ENCODE peak calls at places on chromosomes 16 and 17, in six cellular contexts. One of them, this sample, is unnamed.

GRCh38 chr17:43676471-43676870 is 14.7 kb upstream of the MEOX1 start:
- DNase-seq in HFFc6: no peak
- DNase-seq in GM20000: no peak
- DNase-seq in adrenal gland: no peak
- DNase-seq in astrocyte of the cerebellum: no peak
- DNase-seq in type B pancreatic cell: no peak
- DNase-seq in this sample: no peak

GRCh38 chr17:68101992-68102758 is 66.6 kb downstream of the KPNA2 start:
- DNase-seq in GM20000: peak; percentile 36
- DNase-seq in HFFc6: no peak
- DNase-seq in astrocyte of the cerebellum: no peak
- DNase-seq in type B pancreatic cell: no peak
- DNase-seq in adrenal gland: peak; percentile 26
- DNase-seq in this sample: no peak

GRCh38 chr16:52227851-52228250 is 319.1 kb downstream of the TOX3 start:
- DNase-seq in type B pancreatic cell: no peak
- DNase-seq in HFFc6: no peak
- DNase-seq in adrenal gland: no peak
- DNase-seq in GM20000: no peak
- DNase-seq in astrocyte of the cerebellum: no peak
- DNase-seq in this sample: no peak

GRCh38 chr16:88783391-88784073 is 1.5 kb downstream of the PIEZO1 start:
- DNase-seq in GM20000: no peak
- DNase-seq in HFFc6: no peak
- DNase-seq in astrocyte of the cerebellum: no peak
- DNase-seq in adrenal gland: no peak
- DNase-seq in type B pancreatic cell: no peak
- DNase-seq in this sample: no peak

GRCh38 chr17:17402558-17402957 is 74.2 kb upstream of the MED9 start:
- DNase-seq in GM20000: no peak
- DNase-seq in type B pancreatic cell: no peak
- DNase-seq in astrocyte of the cerebellum: no peak
- DNase-seq in HFFc6: no peak
- DNase-seq in adrenal gland: no peak
- DNase-seq in this sample: no peak

GRCh38 chr16:27529962-27530361 is 19.8 kb downstream of the GTF3C1 start:
- DNase-seq in type B pancreatic cell: no peak
- DNase-seq in astrocyte of the cerebellum: peak; percentile 83
- DNase-seq in adrenal gland: no peak
- DNase-seq in HFFc6: peak; percentile 76
- DNase-seq in GM20000: no peak
- DNase-seq in this sample: no peak

GRCh38 chr16:3879887-3880564 is 487 bp downstream of the CREBBP start:
- DNase-seq in type B pancreatic cell: peak; percentile 75
- DNase-seq in astrocyte of the cerebellum: no peak
- DNase-seq in adrenal gland: peak; percentile 81
- DNase-seq in HFFc6: peak; percentile 32
- DNase-seq in GM20000: peak; percentile 90
- DNase-seq in this sample: peak; percentile 37

GRCh38 chr16:65679785-65680184 is 557.9 kb upstream of the CDH11 start:
- DNase-seq in HFFc6: no peak
- DNase-seq in GM20000: no peak
- DNase-seq in astrocyte of the cerebellum: no peak
- DNase-seq in adrenal gland: no peak
- DNase-seq in type B pancreatic cell: no peak
- DNase-seq in this sample: no peak

GRCh38 chr17:37693328-37693727 is 50.1 kb upstream of the DDX52 start:
- DNase-seq in GM20000: no peak
- DNase-seq in HFFc6: no peak
- DNase-seq in astrocyte of the cerebellum: no peak
- DNase-seq in type B pancreatic cell: no peak
- DNase-seq in adrenal gland: no peak
- DNase-seq in this sample: no peak

GRCh38 chr17:64638552-64639198 is 23.4 kb downstream of the SMURF2 start:
- DNase-seq in GM20000: no peak
- DNase-seq in type B pancreatic cell: no peak
- DNase-seq in adrenal gland: no peak
- DNase-seq in HFFc6: no peak
- DNase-seq in astrocyte of the cerebellum: no peak
- DNase-seq in this sample: no peak

GRCh38 chr17:59534583-59534982 is 30.8 kb upstream of the DHX40 start:
- DNase-seq in HFFc6: no peak
- DNase-seq in type B pancreatic cell: no peak
- DNase-seq in GM20000: no peak
- DNase-seq in astrocyte of the cerebellum: no peak
- DNase-seq in adrenal gland: no peak
- DNase-seq in this sample: no peak

GRCh38 chr17:29579866-29580771 is 9.3 kb downstream of the GIT1 start:
- DNase-seq in astrocyte of the cerebellum: no peak
- DNase-seq in GM20000: peak; percentile 94
- DNase-seq in type B pancreatic cell: peak; percentile 81
- DNase-seq in HFFc6: peak; percentile 76
- DNase-seq in adrenal gland: peak; percentile 85
- DNase-seq in this sample: peak; percentile 87

GRCh38 chr17:56983380-56983779 is 5.4 kb downstream of the SCPEP1 start:
- DNase-seq in astrocyte of the cerebellum: no peak
- DNase-seq in HFFc6: no peak
- DNase-seq in type B pancreatic cell: no peak
- DNase-seq in GM20000: no peak
- DNase-seq in adrenal gland: no peak
- DNase-seq in this sample: no peak

GRCh38 chr17:45305532-45306087 is 11.2 kb downstream of the MAP3K14 start:
- DNase-seq in adrenal gland: no peak
- DNase-seq in astrocyte of the cerebellum: no peak
- DNase-seq in type B pancreatic cell: no peak
- DNase-seq in GM20000: no peak
- DNase-seq in HFFc6: peak; percentile 47
- DNase-seq in this sample: no peak

GRCh38 chr17:28379814-28380571 is 8.5 kb downstream of the SARM1 start:
- DNase-seq in GM20000: no peak
- DNase-seq in type B pancreatic cell: no peak
- DNase-seq in adrenal gland: no peak
- DNase-seq in astrocyte of the cerebellum: no peak
- DNase-seq in HFFc6: peak; percentile 95
- DNase-seq in this sample: no peak

GRCh38 chr16:1078579-1079021 is 6.1 kb downstream of the SSTR5 start:
- DNase-seq in astrocyte of the cerebellum: peak; percentile 3
- DNase-seq in HFFc6: peak; percentile 49
- DNase-seq in type B pancreatic cell: no peak
- DNase-seq in GM20000: no peak
- DNase-seq in adrenal gland: peak; percentile 90
- DNase-seq in this sample: no peak

GRCh38 chr16:87437911-87438610 is 45.9 kb downstream of the MAP1LC3B start:
- DNase-seq in GM20000: no peak
- DNase-seq in HFFc6: no peak
- DNase-seq in adrenal gland: no peak
- DNase-seq in type B pancreatic cell: no peak
- DNase-seq in astrocyte of the cerebellum: no peak
- DNase-seq in this sample: no peak

GRCh38 chr17:50199651-50200446 is 1.6 kb downstream of the COL1A1 start:
- DNase-seq in GM20000: peak; percentile 88
- DNase-seq in type B pancreatic cell: peak; percentile 86
- DNase-seq in astrocyte of the cerebellum: peak; percentile 98
- DNase-seq in adrenal gland: peak; percentile 82
- DNase-seq in HFFc6: peak; percentile 93
- DNase-seq in this sample: peak; percentile 71

GRCh38 chr17:50067996-50068395 is 12.1 kb downstream of the ITGA3 start:
- DNase-seq in type B pancreatic cell: no peak
- DNase-seq in astrocyte of the cerebellum: no peak
- DNase-seq in HFFc6: no peak
- DNase-seq in adrenal gland: no peak
- DNase-seq in GM20000: no peak
- DNase-seq in this sample: no peak

GRCh38 chr17:61997649-61998048 is 67.4 kb downstream of the MED13 start:
- DNase-seq in type B pancreatic cell: no peak
- DNase-seq in astrocyte of the cerebellum: peak; percentile 49
- DNase-seq in HFFc6: peak; percentile 75
- DNase-seq in GM20000: no peak
- DNase-seq in adrenal gland: no peak
- DNase-seq in this sample: no peak

GRCh38 chr16:54517181-54517580 is 230.6 kb upstream of the IRX3 start:
- DNase-seq in GM20000: no peak
- DNase-seq in type B pancreatic cell: no peak
- DNase-seq in adrenal gland: no peak
- DNase-seq in HFFc6: no peak
- DNase-seq in astrocyte of the cerebellum: no peak
- DNase-seq in this sample: no peak

GRCh38 chr16:87496101-87496801 is 3.4 kb upstream of the ZCCHC14 start:
- DNase-seq in adrenal gland: no peak
- DNase-seq in HFFc6: no peak
- DNase-seq in GM20000: peak; percentile 56
- DNase-seq in astrocyte of the cerebellum: no peak
- DNase-seq in type B pancreatic cell: no peak
- DNase-seq in this sample: no peak

GRCh38 chr16:10729649-10730048 is 14.0 kb upstream of the NUBP1 start:
- DNase-seq in type B pancreatic cell: no peak
- DNase-seq in GM20000: no peak
- DNase-seq in adrenal gland: peak; percentile 86
- DNase-seq in astrocyte of the cerebellum: no peak
- DNase-seq in HFFc6: peak; percentile 41
- DNase-seq in this sample: no peak

GRCh38 chr17:50359998-50360461 is 13.0 kb downstream of the MRPL27 start:
- DNase-seq in GM20000: no peak
- DNase-seq in astrocyte of the cerebellum: no peak
- DNase-seq in type B pancreatic cell: no peak
- DNase-seq in HFFc6: no peak
- DNase-seq in adrenal gland: no peak
- DNase-seq in this sample: no peak

GRCh38 chr17:15236281-15237105 is 28.6 kb downstream of the PMP22 start:
- DNase-seq in HFFc6: no peak
- DNase-seq in GM20000: no peak
- DNase-seq in adrenal gland: no peak
- DNase-seq in astrocyte of the cerebellum: no peak
- DNase-seq in type B pancreatic cell: no peak
- DNase-seq in this sample: no peak

GRCh38 chr17:20063665-20064648 is 54.8 kb downstream of the SPECC1 start:
- DNase-seq in type B pancreatic cell: no peak
- DNase-seq in GM20000: peak; percentile 20
- DNase-seq in HFFc6: peak; percentile 84
- DNase-seq in adrenal gland: peak; percentile 78
- DNase-seq in astrocyte of the cerebellum: peak; percentile 85
- DNase-seq in this sample: peak; percentile 90

GRCh38 chr17:64106918-64107317 is 23.0 kb downstream of the ERN1 start:
- DNase-seq in GM20000: no peak
- DNase-seq in type B pancreatic cell: no peak
- DNase-seq in astrocyte of the cerebellum: no peak
- DNase-seq in adrenal gland: no peak
- DNase-seq in HFFc6: no peak
- DNase-seq in this sample: no peak

GRCh38 chr17:27573971-27574525 is 56.9 kb upstream of the LGALS9 start:
- DNase-seq in adrenal gland: peak; percentile 70
- DNase-seq in type B pancreatic cell: no peak
- DNase-seq in HFFc6: peak; percentile 25
- DNase-seq in astrocyte of the cerebellum: no peak
- DNase-seq in GM20000: no peak
- DNase-seq in this sample: no peak

GRCh38 chr17:62064791-62065563 is at the start of gene MED13:
- DNase-seq in HFFc6: peak; percentile 12
- DNase-seq in astrocyte of the cerebellum: no peak
- DNase-seq in GM20000: peak; percentile 77
- DNase-seq in adrenal gland: peak; percentile 83
- DNase-seq in type B pancreatic cell: peak; percentile 75
- DNase-seq in this sample: peak; percentile 25

GRCh38 chr17:57645950-57646686 is 99.0 kb downstream of the CCDC182 start:
- DNase-seq in type B pancreatic cell: no peak
- DNase-seq in astrocyte of the cerebellum: no peak
- DNase-seq in HFFc6: peak; percentile 10
- DNase-seq in GM20000: no peak
- DNase-seq in adrenal gland: peak; percentile 46
- DNase-seq in this sample: no peak

GRCh38 chr17:72365857-72366415 is 245.1 kb downstream of the SOX9 start:
- DNase-seq in type B pancreatic cell: no peak
- DNase-seq in GM20000: no peak
- DNase-seq in astrocyte of the cerebellum: peak; percentile 83
- DNase-seq in adrenal gland: no peak
- DNase-seq in HFFc6: no peak
- DNase-seq in this sample: no peak
- TF ChIP-seq CTCF in type B pancreatic cell: no peak
- TF ChIP-seq CTCF in GM20000: no peak
- TF ChIP-seq CTCF in astrocyte of the cerebellum: no peak
- TF ChIP-seq CTCF in adrenal gland: no peak
- TF ChIP-seq CTCF in HFFc6: no peak
- TF ChIP-seq CTCF in this sample: no peak

GRCh38 chr17:36534117-36534880 is at the start of gene MYO19:
- DNase-seq in adrenal gland: peak; percentile 77
- DNase-seq in GM20000: peak; percentile 67
- DNase-seq in astrocyte of the cerebellum: no peak
- DNase-seq in HFFc6: peak; percentile 43
- DNase-seq in type B pancreatic cell: peak; percentile 74
- DNase-seq in this sample: peak; percentile 42
- TF ChIP-seq CTCF in adrenal gland: peak; percentile 57
- TF ChIP-seq CTCF in GM20000: peak; percentile 62
- TF ChIP-seq CTCF in astrocyte of the cerebellum: peak; percentile 71
- TF ChIP-seq CTCF in HFFc6: peak; percentile 81
- TF ChIP-seq CTCF in type B pancreatic cell: peak; percentile 82
- TF ChIP-seq CTCF in this sample: peak; percentile 39

DNA sequence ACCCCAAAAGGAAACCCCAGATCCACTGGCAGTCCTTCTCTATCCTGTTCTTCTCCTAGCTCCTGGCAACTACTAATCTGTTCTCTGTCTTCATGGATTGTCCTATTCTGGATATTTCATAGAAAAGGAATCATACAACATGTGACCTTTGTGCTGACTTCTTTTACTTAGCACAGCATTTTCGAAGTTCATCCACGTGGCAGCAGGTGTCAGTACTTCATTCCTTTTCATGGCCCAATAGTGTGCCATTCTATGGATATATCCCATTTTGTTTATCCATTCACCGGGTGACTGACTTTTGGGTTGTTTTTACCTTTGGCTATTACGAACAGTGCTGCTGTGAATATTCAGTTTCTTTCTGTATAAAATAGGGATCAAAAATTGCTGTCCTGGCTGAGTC is 10.4 kb upstream of the FA2H start:
- DNase-seq in adrenal gland: no peak
- DNase-seq in astrocyte of the cerebellum: no peak
- DNase-seq in GM20000: no peak
- DNase-seq in HFFc6: no peak
- DNase-seq in type B pancreatic cell: no peak
- DNase-seq in this sample: no peak
- TF ChIP-seq CTCF in adrenal gland: no peak
- TF ChIP-seq CTCF in astrocyte of the cerebellum: no peak
- TF ChIP-seq CTCF in GM20000: no peak
- TF ChIP-seq CTCF in HFFc6: no peak
- TF ChIP-seq CTCF in type B pancreatic cell: no peak
- TF ChIP-seq CTCF in this sample: no peak

GRCh38 chr17:79023886-79024771 is at the start of gene C1QTNF1:
- DNase-seq in type B pancreatic cell: no peak
- DNase-seq in GM20000: peak; percentile 70
- DNase-seq in HFFc6: no peak
- DNase-seq in adrenal gland: peak; percentile 66
- DNase-seq in astrocyte of the cerebellum: no peak
- DNase-seq in this sample: no peak
- TF ChIP-seq CTCF in type B pancreatic cell: peak; percentile 72
- TF ChIP-seq CTCF in GM20000: no peak
- TF ChIP-seq CTCF in HFFc6: peak; percentile 73
- TF ChIP-seq CTCF in adrenal gland: peak; percentile 62
- TF ChIP-seq CTCF in astrocyte of the cerebellum: peak; percentile 27
- TF ChIP-seq CTCF in this sample: peak; percentile 18

This sample was measured in omental fat pad.